ENCODE peak calls at places on chromosomes 12 and 14, in ten cellular contexts. B, F, V, M, T, Q, G, C, X and Y are unnamed samples.

GRCh38 chr14:95322646-95323045 is 2.9 kb upstream of the CLMN start:
- DNase-seq in Q (no peak), F (no peak), C (no peak), B (no peak), T (no peak), X (no peak), G (no peak), M (no peak), V (no peak), Y (no peak)

GRCh38 chr14:100679707-100680438 is 46.8 kb upstream of the DLK1 start:
- DNase-seq in B (no peak), C (no peak), G (no peak), F (no peak), Q (peak; percentile 37), X (peak; percentile 83), V (peak; percentile 60), M (peak; percentile 63), T (peak; percentile 73), Y (peak; percentile 33)

GRCh38 chr12:128771681-128772080 is 52.1 kb downstream of the SLC15A4 start:
- DNase-seq in F (no peak), G (no peak), T (no peak), V (no peak), Q (no peak), M (no peak), B (no peak), C (no peak), X (no peak), Y (no peak)

GRCh38 chr14:97802974-97803373 is 1005.8 kb downstream of the VRK1 start:
- DNase-seq in C (peak; percentile 8), B (no peak), V (no peak), T (no peak), F (no peak), Q (no peak), X (no peak), G (no peak), M (no peak), Y (no peak)

GRCh38 chr12:132029503-132030300 is 80.0 kb downstream of the EP400 start:
- DNase-seq in G (no peak), Q (no peak), C (peak; percentile 40), T (no peak), V (no peak), X (no peak), M (no peak), B (no peak), F (no peak), Y (no peak)

GRCh38 chr14:77613207-77613606 is 3.2 kb downstream of the SPTLC2 start:
- DNase-seq in F (no peak), V (no peak), Q (no peak), G (no peak), B (no peak), T (no peak), X (no peak), C (peak; percentile 50), M (no peak), Y (no peak)

GRCh38 chr12:123445388-123446344 is 9.2 kb upstream of the RILPL2 start:
- DNase-seq in V (peak; percentile 88), C (peak; percentile 67), G (peak; percentile 81), Q (no peak), T (peak; percentile 60), X (peak; percentile 11), F (no peak), M (no peak), B (no peak), Y (no peak)

GRCh38 chr12:79634957-79635471 is 55.8 kb downstream of the PAWR start:
- DNase-seq in Q (no peak), X (peak; percentile 19), C (no peak), V (no peak), G (no peak), B (no peak), F (no peak), M (no peak), T (no peak), Y (no peak)

GRCh38 chr14:105139831-105140239 is 28.7 kb downstream of the JAG2 start:
- DNase-seq in T (no peak), M (no peak), F (no peak), Q (no peak), C (no peak), X (no peak), G (no peak), V (no peak), B (no peak), Y (no peak)

GRCh38 chr12:51450816-51451215 is 26.2 kb downstream of the SLC4A8 start:
- DNase-seq in B (no peak), X (no peak), V (no peak), G (no peak), Q (no peak), F (no peak), M (no peak), C (no peak), T (no peak), Y (no peak)

GRCh38 chr12:93301171-93301570 is 76.6 kb upstream of the NUDT4 start:
- DNase-seq in B (no peak), C (no peak), F (no peak), G (no peak), Q (no peak), X (no peak), M (no peak), V (no peak), T (no peak), Y (no peak)

GRCh38 chr12:124482567-124482893 is 84.9 kb downstream of the NCOR2 start:
- DNase-seq in T (no peak), G (no peak), V (no peak), M (no peak), C (no peak), B (no peak), X (no peak), Q (no peak), F (no peak), Y (no peak)

GRCh38 chr12:3129301-3130052 is 52.3 kb downstream of the TSPAN9 start:
- DNase-seq in M (no peak), F (no peak), Q (no peak), G (no peak), C (no peak), X (peak; percentile 75), B (no peak), V (no peak), T (no peak), Y (no peak)

GRCh38 chr14:75981426-75981825 is 369 bp downstream of the TGFB3 start:
- DNase-seq in Q (no peak), X (no peak), B (peak; percentile 87), M (peak; percentile 53), T (peak; percentile 29), G (no peak), V (no peak), C (no peak), F (no peak), Y (no peak)

GRCh38 chr14:79842270-79842669 is 369.0 kb downstream of the DIO2 start:
- DNase-seq in G (peak; percentile 79), F (no peak), M (no peak), T (peak; percentile 47), B (no peak), X (peak; percentile 89), C (peak; percentile 66), V (no peak), Q (peak; percentile 34), Y (no peak)

GRCh38 chr14:64779472-64779871 is 75.2 kb downstream of the PLEKHG3 start:
- DNase-seq in B (no peak), C (no peak), T (no peak), M (no peak), Q (no peak), F (no peak), X (no peak), G (no peak), V (no peak), Y (no peak)

DNA sequence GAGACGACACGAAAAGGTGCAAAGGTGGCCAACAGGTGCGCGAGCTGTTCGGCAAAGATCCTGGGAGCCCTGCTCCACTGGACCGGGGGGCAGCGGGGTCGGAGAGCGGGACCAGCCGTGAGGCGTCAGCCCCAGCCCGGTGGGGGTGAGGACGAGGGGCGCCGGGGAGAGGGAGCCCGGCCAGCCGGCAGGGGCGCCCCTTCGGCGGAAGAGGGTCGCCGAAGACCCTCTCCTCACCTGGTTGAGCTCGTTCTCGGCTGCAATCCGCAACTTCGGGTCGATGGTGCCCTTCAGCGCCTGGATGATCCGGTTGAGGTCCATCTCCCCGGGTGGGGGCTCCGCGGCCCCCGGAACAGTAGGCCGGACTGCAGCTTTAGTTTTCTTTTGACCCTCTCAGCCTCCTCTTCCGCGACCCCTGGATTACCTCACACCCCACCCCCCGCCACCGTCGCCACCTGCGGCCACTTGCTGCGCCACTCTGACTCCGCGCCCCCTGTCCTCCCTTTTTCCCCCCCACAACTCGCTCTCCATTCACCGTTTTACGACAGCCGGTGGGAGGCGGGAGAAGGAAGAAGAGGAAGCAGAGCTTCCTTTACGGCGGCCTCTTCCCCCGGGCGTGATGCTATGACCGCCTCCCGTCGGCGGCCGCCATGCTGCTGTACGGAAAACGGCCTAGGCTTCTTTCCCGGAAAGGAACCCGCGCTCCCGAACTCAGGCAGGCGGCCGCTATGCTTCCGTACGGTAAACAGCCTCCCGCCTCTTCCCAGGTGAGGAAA is at the start of gene IPO8:
- DNase-seq in Q (no peak), M (peak; percentile 88), B (peak; percentile 94), X (peak; percentile 92), G (peak; percentile 92), C (peak; percentile 85), T (peak; percentile 92), F (peak; percentile 93), V (peak; percentile 72), Y (peak; percentile 81)
- TF ChIP-seq CTCF in Q (peak; percentile 55), M (peak; percentile 34), B (peak; percentile 30), X (peak; percentile 55), G (no peak), C (peak; percentile 32), T (peak; percentile 37), F (peak; percentile 73), V (peak; percentile 28), Y (no peak)

DNA sequence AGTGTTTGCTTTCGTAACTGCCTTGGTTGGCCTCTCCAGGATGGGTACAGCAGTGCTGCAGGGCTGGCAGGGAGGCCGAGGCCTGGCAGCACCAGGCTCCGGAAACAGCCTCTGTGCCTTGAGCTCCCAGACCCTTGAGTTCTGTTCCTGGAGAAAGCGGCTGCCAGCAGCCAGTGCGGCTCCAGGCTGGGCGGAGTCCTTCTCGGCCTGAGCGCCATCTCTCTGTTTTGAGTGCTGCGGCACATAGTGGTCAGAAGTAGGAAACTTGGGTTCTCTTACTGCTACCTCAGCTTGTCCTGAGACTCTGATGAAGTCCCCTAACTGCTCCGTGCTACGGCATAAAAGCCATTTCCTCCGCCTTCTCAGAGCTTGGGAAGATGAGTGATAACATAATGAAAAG is 65.9 kb downstream of the KCNA1 start:
- DNase-seq in G (no peak), F (no peak), M (no peak), C (no peak), V (no peak), Q (no peak), T (no peak), X (no peak), B (peak; percentile 43), Y (no peak)
- TF ChIP-seq CTCF in G (no peak), F (no peak), M (no peak), C (no peak), V (no peak), Q (no peak), T (no peak), X (peak; percentile 29), B (no peak), Y (no peak)

GRCh38 chr12:94710933-94711332 is 60.6 kb upstream of the TMCC3 start:
- DNase-seq in B (peak; percentile 34), Q (no peak), C (peak; percentile 33), T (no peak), G (no peak), X (no peak), F (no peak), M (no peak), V (no peak), Y (no peak)
- TF ChIP-seq CTCF in B (no peak), Q (peak; percentile 56), C (peak; percentile 61), T (no peak), G (no peak), X (peak; percentile 65), F (peak; percentile 38), M (no peak), V (peak; percentile 17), Y (no peak)

GRCh38 chr12:26195641-26196423 is 459 bp downstream of the SSPN start:
- DNase-seq in X (peak; percentile 22), C (peak; percentile 74), G (peak; percentile 81), F (peak; percentile 46), Q (no peak), M (peak; percentile 59), V (no peak), B (peak; percentile 34), T (peak; percentile 43), Y (peak; percentile 34)
- TF ChIP-seq CTCF in X (no peak), C (peak; percentile 12), G (no peak), F (no peak), Q (no peak), M (no peak), V (no peak), B (no peak), T (no peak), Y (no peak)